ENCODE peak calls at places on chromosomes 3 and 15, in seven cellular contexts. One of them, this sample, is unnamed.
A peak's percentile ranks its signal among the peaks of the same experiment; 100 is the strongest.

GRCh38 chr3:180267202-180267843 is 230.6 kb upstream of the PEX5L start:
- DNase-seq in astrocyte of the cerebellum: no peak
- DNase-seq in Caco-2: no peak
- DNase-seq in AG10803: no peak
- DNase-seq in GM12864: peak; percentile 44
- DNase-seq in fibroblast of pulmonary artery: no peak
- DNase-seq in WTC11: no peak
- DNase-seq in this sample: peak; percentile 41

GRCh38 chr15:93865610-93866009 is 365.8 kb upstream of the MCTP2 start:
- DNase-seq in astrocyte of the cerebellum: no peak
- DNase-seq in Caco-2: no peak
- DNase-seq in AG10803: no peak
- DNase-seq in GM12864: no peak
- DNase-seq in fibroblast of pulmonary artery: no peak
- DNase-seq in WTC11: no peak
- DNase-seq in this sample: no peak

GRCh38 chr15:55696221-55696620 is 46.7 kb downstream of the PRTG start:
- DNase-seq in astrocyte of the cerebellum: no peak
- DNase-seq in Caco-2: no peak
- DNase-seq in AG10803: no peak
- DNase-seq in GM12864: no peak
- DNase-seq in fibroblast of pulmonary artery: no peak
- DNase-seq in WTC11: no peak
- DNase-seq in this sample: no peak

GRCh38 chr3:8239718-8240698 is 261.6 kb upstream of the LMCD1 start:
- DNase-seq in astrocyte of the cerebellum: peak; percentile 52
- DNase-seq in Caco-2: peak; percentile 53
- DNase-seq in AG10803: peak; percentile 63
- DNase-seq in GM12864: peak; percentile 15
- DNase-seq in fibroblast of pulmonary artery: peak; percentile 75
- DNase-seq in WTC11: peak; percentile 22
- DNase-seq in this sample: peak; percentile 31

GRCh38 chr3:83453010-83453409 is 1505.8 kb upstream of the CADM2 start:
- DNase-seq in astrocyte of the cerebellum: no peak
- DNase-seq in Caco-2: no peak
- DNase-seq in AG10803: no peak
- DNase-seq in GM12864: no peak
- DNase-seq in fibroblast of pulmonary artery: no peak
- DNase-seq in WTC11: no peak
- DNase-seq in this sample: no peak

GRCh38 chr3:188152660-188153497 is 1.1 kb upstream of the LPP start:
- DNase-seq in astrocyte of the cerebellum: no peak
- DNase-seq in Caco-2: peak; percentile 61
- DNase-seq in AG10803: peak; percentile 77
- DNase-seq in GM12864: no peak
- DNase-seq in fibroblast of pulmonary artery: peak; percentile 78
- DNase-seq in WTC11: peak; percentile 74
- DNase-seq in this sample: no peak

GRCh38 chr15:26771917-26772587 is 814 bp downstream of the GABRB3 start:
- DNase-seq in astrocyte of the cerebellum: no peak
- DNase-seq in Caco-2: no peak
- DNase-seq in AG10803: no peak
- DNase-seq in GM12864: no peak
- DNase-seq in fibroblast of pulmonary artery: peak; percentile 3
- DNase-seq in WTC11: no peak
- DNase-seq in this sample: peak; percentile 18

GRCh38 chr3:122484985-122485384 is 29.8 kb downstream of the KPNA1 start:
- DNase-seq in astrocyte of the cerebellum: peak; percentile 28
- DNase-seq in Caco-2: no peak
- DNase-seq in AG10803: peak; percentile 42
- DNase-seq in GM12864: no peak
- DNase-seq in fibroblast of pulmonary artery: peak; percentile 65
- DNase-seq in WTC11: no peak
- DNase-seq in this sample: no peak

GRCh38 chr15:44593042-44593736 is 56.2 kb downstream of the EIF3J start:
- DNase-seq in astrocyte of the cerebellum: no peak
- DNase-seq in Caco-2: no peak
- DNase-seq in AG10803: no peak
- DNase-seq in GM12864: no peak
- DNase-seq in fibroblast of pulmonary artery: peak; percentile 44
- DNase-seq in WTC11: no peak
- DNase-seq in this sample: no peak

GRCh38 chr15:83653288-83653638 is 660 bp upstream of the ADAMTSL3 start:
- DNase-seq in astrocyte of the cerebellum: no peak
- DNase-seq in Caco-2: no peak
- DNase-seq in AG10803: no peak
- DNase-seq in GM12864: no peak
- DNase-seq in fibroblast of pulmonary artery: no peak
- DNase-seq in WTC11: peak; percentile 50
- DNase-seq in this sample: no peak

GRCh38 chr15:83655237-83655616 is 1.3 kb downstream of the ADAMTSL3 start:
- DNase-seq in astrocyte of the cerebellum: no peak
- DNase-seq in Caco-2: no peak
- DNase-seq in AG10803: no peak
- DNase-seq in GM12864: no peak
- DNase-seq in fibroblast of pulmonary artery: no peak
- DNase-seq in WTC11: no peak
- DNase-seq in this sample: no peak

GRCh38 chr15:83654379-83655236 is 685 bp downstream of the ADAMTSL3 start:
- DNase-seq in astrocyte of the cerebellum: no peak
- DNase-seq in Caco-2: no peak
- DNase-seq in AG10803: no peak
- DNase-seq in GM12864: no peak
- DNase-seq in fibroblast of pulmonary artery: no peak
- DNase-seq in WTC11: peak; percentile 63
- DNase-seq in this sample: no peak

GRCh38 chr15:83652606-83653204 is 1.2 kb upstream of the ADAMTSL3 start:
- DNase-seq in astrocyte of the cerebellum: no peak
- DNase-seq in Caco-2: no peak
- DNase-seq in AG10803: no peak
- DNase-seq in GM12864: no peak
- DNase-seq in fibroblast of pulmonary artery: no peak
- DNase-seq in WTC11: no peak
- DNase-seq in this sample: no peak

GRCh38 chr15:83653639-83654378 is at the start of gene ADAMTSL3:
- DNase-seq in astrocyte of the cerebellum: peak; percentile 9
- DNase-seq in Caco-2: no peak
- DNase-seq in AG10803: peak; percentile 36
- DNase-seq in GM12864: no peak
- DNase-seq in fibroblast of pulmonary artery: peak; percentile 56
- DNase-seq in WTC11: peak; percentile 65
- DNase-seq in this sample: no peak
- TF ChIP-seq CTCF in astrocyte of the cerebellum: no peak
- TF ChIP-seq CTCF in Caco-2: no peak
- TF ChIP-seq CTCF in AG10803: no peak
- TF ChIP-seq CTCF in GM12864: no peak
- TF ChIP-seq CTCF in fibroblast of pulmonary artery: no peak
- TF ChIP-seq CTCF in WTC11: no peak
- TF ChIP-seq CTCF in this sample: no peak

GRCh38 chr3:23671901-23672589 is 133.7 kb upstream of the UBE2E1 start:
- DNase-seq in astrocyte of the cerebellum: no peak
- DNase-seq in Caco-2: no peak
- DNase-seq in AG10803: peak; percentile 28
- DNase-seq in GM12864: no peak
- DNase-seq in fibroblast of pulmonary artery: peak; percentile 32
- DNase-seq in WTC11: peak; percentile 62
- DNase-seq in this sample: peak; percentile 31
- TF ChIP-seq CTCF in astrocyte of the cerebellum: no peak
- TF ChIP-seq CTCF in Caco-2: no peak
- TF ChIP-seq CTCF in AG10803: no peak
- TF ChIP-seq CTCF in GM12864: no peak
- TF ChIP-seq CTCF in fibroblast of pulmonary artery: no peak
- TF ChIP-seq CTCF in WTC11: no peak
- TF ChIP-seq CTCF in this sample: no peak

GRCh38 chr3:134368751-134369105 is 5.5 kb downstream of the AMOTL2 start:
- DNase-seq in astrocyte of the cerebellum: no peak
- DNase-seq in Caco-2: no peak
- DNase-seq in AG10803: peak; percentile 16
- DNase-seq in GM12864: no peak
- DNase-seq in fibroblast of pulmonary artery: no peak
- DNase-seq in WTC11: no peak
- DNase-seq in this sample: no peak

GRCh38 chr3:134370611-134371451 is 3.4 kb downstream of the AMOTL2 start:
- DNase-seq in astrocyte of the cerebellum: no peak
- DNase-seq in Caco-2: no peak
- DNase-seq in AG10803: peak; percentile 32
- DNase-seq in GM12864: no peak
- DNase-seq in fibroblast of pulmonary artery: no peak
- DNase-seq in WTC11: no peak
- DNase-seq in this sample: no peak

GRCh38 chr3:134369861-134370596 is 4.2 kb downstream of the AMOTL2 start:
- DNase-seq in astrocyte of the cerebellum: no peak
- DNase-seq in Caco-2: no peak
- DNase-seq in AG10803: peak; percentile 37
- DNase-seq in GM12864: no peak
- DNase-seq in fibroblast of pulmonary artery: peak; percentile 43
- DNase-seq in WTC11: no peak
- DNase-seq in this sample: no peak

GRCh38 chr3:134367869-134368750 is 6.1 kb downstream of the AMOTL2 start:
- DNase-seq in astrocyte of the cerebellum: no peak
- DNase-seq in Caco-2: no peak
- DNase-seq in AG10803: peak; percentile 38
- DNase-seq in GM12864: no peak
- DNase-seq in fibroblast of pulmonary artery: no peak
- DNase-seq in WTC11: no peak
- DNase-seq in this sample: no peak

DNA sequence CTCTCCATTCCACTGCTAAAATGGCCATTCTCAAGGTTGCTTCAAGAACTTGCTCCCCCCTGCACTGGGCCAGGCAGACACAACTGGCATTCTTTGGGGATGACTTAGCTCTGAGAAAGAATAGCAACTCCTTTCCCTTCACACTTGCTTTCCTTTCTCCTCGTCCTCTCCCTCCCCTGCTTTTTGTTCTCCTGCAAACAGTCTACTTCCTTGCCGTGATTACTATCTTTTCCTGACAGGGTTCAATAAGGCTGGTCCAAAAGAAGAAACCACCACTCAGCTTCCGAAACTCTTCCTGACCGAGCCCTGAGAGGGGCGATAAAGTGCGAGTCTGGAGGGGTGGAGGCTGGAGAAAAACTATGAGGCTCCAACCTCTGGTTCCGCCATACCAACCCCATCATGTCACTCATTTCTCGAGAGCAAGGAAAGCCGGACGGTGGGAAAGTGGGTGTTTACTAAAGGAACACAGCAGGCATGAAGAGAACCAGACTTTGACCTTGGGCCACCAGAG is 5.0 kb downstream of the AMOTL2 start:
- DNase-seq in astrocyte of the cerebellum: no peak
- DNase-seq in Caco-2: no peak
- DNase-seq in AG10803: peak; percentile 77
- DNase-seq in GM12864: no peak
- DNase-seq in fibroblast of pulmonary artery: peak; percentile 87
- DNase-seq in WTC11: no peak
- DNase-seq in this sample: no peak
- TF ChIP-seq CTCF in astrocyte of the cerebellum: no peak
- TF ChIP-seq CTCF in Caco-2: no peak
- TF ChIP-seq CTCF in AG10803: no peak
- TF ChIP-seq CTCF in GM12864: no peak
- TF ChIP-seq CTCF in fibroblast of pulmonary artery: no peak
- TF ChIP-seq CTCF in WTC11: no peak
- TF ChIP-seq CTCF in this sample: no peak

GRCh38 chr15:25345943-25346342 is 92.9 kb downstream of the UBE3A start:
- DNase-seq in astrocyte of the cerebellum: peak; percentile 78
- DNase-seq in Caco-2: peak; percentile 32
- DNase-seq in AG10803: peak; percentile 53
- DNase-seq in GM12864: no peak
- DNase-seq in fibroblast of pulmonary artery: peak; percentile 42
- DNase-seq in WTC11: peak; percentile 41
- DNase-seq in this sample: no peak
- TF ChIP-seq CTCF in astrocyte of the cerebellum: peak; percentile 38
- TF ChIP-seq CTCF in Caco-2: peak; percentile 28
- TF ChIP-seq CTCF in AG10803: peak; percentile 15
- TF ChIP-seq CTCF in GM12864: no peak
- TF ChIP-seq CTCF in fibroblast of pulmonary artery: peak; percentile 43
- TF ChIP-seq CTCF in WTC11: no peak
- TF ChIP-seq CTCF in this sample: no peak

GRCh38 chr3:141015486-141015885 is 35.7 kb upstream of the SPSB4 start:
- DNase-seq in astrocyte of the cerebellum: no peak
- DNase-seq in Caco-2: no peak
- DNase-seq in AG10803: no peak
- DNase-seq in GM12864: no peak
- DNase-seq in fibroblast of pulmonary artery: no peak
- DNase-seq in WTC11: no peak
- DNase-seq in this sample: no peak

GRCh38 chr3:141012571-141012970 is 38.6 kb upstream of the SPSB4 start:
- DNase-seq in astrocyte of the cerebellum: no peak
- DNase-seq in Caco-2: no peak
- DNase-seq in AG10803: no peak
- DNase-seq in GM12864: no peak
- DNase-seq in fibroblast of pulmonary artery: no peak
- DNase-seq in WTC11: no peak
- DNase-seq in this sample: no peak

GRCh38 chr3:141009496-141009895 is 41.7 kb upstream of the SPSB4 start:
- DNase-seq in astrocyte of the cerebellum: no peak
- DNase-seq in Caco-2: no peak
- DNase-seq in AG10803: no peak
- DNase-seq in GM12864: no peak
- DNase-seq in fibroblast of pulmonary artery: no peak
- DNase-seq in WTC11: no peak
- DNase-seq in this sample: no peak

GRCh38 chr3:141006344-141006743 is 44.8 kb upstream of the SPSB4 start:
- DNase-seq in astrocyte of the cerebellum: no peak
- DNase-seq in Caco-2: no peak
- DNase-seq in AG10803: no peak
- DNase-seq in GM12864: no peak
- DNase-seq in fibroblast of pulmonary artery: no peak
- DNase-seq in WTC11: no peak
- DNase-seq in this sample: no peak

DNA sequence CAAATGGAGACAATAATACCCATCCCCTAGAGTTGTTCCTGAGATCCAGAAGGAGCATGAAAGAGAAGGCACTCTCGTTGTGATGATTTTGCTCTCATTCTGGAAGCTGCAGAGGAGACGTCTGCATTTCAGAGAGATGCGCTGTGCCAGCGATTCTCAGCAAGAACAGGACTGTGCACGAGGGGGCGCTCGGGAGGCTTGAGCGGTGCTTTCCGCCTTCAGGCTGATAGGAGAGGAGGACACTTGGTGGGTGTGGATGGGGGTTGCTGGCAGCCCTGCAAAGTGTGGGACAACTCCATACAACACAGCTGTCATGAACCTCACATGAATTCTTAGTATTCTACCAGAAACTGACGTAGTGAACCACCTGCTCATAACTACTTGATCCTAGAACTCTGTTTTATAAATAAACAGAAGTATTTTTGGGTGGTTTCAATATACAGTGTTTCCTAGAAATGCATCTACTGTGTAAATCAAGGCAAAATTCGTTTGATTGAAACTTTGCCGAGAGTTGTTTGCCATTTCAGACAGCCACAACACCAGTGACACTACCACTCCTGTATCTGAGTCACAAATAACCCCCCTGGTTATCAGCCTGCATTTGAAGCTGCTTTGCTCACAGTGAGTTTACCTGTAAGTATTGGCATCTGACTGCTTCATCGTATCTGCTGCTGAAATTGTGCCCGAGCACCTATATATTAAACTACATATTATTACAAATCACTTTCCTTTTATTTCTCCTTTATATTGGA is 39.5 kb upstream of the SPSB4 start:
- DNase-seq in astrocyte of the cerebellum: peak; percentile 18
- DNase-seq in Caco-2: peak; percentile 85
- DNase-seq in AG10803: peak; percentile 40
- DNase-seq in GM12864: no peak
- DNase-seq in fibroblast of pulmonary artery: peak; percentile 62
- DNase-seq in WTC11: peak; percentile 95
- DNase-seq in this sample: peak; percentile 73
- TF ChIP-seq CTCF in astrocyte of the cerebellum: peak; percentile 93
- TF ChIP-seq CTCF in Caco-2: peak; percentile 91
- TF ChIP-seq CTCF in AG10803: peak; percentile 81
- TF ChIP-seq CTCF in GM12864: peak; percentile 89
- TF ChIP-seq CTCF in fibroblast of pulmonary artery: peak; percentile 89
- TF ChIP-seq CTCF in WTC11: peak; percentile 81
- TF ChIP-seq CTCF in this sample: peak; percentile 83